ENCODE peak calls at places on chromosomes 3 and 15, in four cellular contexts. One of them, this sample, is unnamed.

GRCh38 chr3:159139326-159139725 is 337.5 kb downstream of the MFSD1 start:
- DNase-seq in mammary epithelial cell: no peak
- DNase-seq in CD8-positive, alpha-beta T cell: no peak
- DNase-seq in fibroblast of lung: no peak
- DNase-seq in this sample: no peak

GRCh38 chr3:34176723-34177122 is 378.3 kb downstream of the PDCD6IP start:
- DNase-seq in mammary epithelial cell: no peak
- DNase-seq in CD8-positive, alpha-beta T cell: no peak
- DNase-seq in fibroblast of lung: no peak
- DNase-seq in this sample: no peak

GRCh38 chr3:189534546-189534945 is 96.6 kb upstream of the TP63 start:
- DNase-seq in mammary epithelial cell: no peak
- DNase-seq in CD8-positive, alpha-beta T cell: no peak
- DNase-seq in fibroblast of lung: no peak
- DNase-seq in this sample: no peak

GRCh38 chr3:9866639-9867038 is 13.4 kb downstream of the CIDEC start:
- DNase-seq in mammary epithelial cell: no peak
- DNase-seq in CD8-positive, alpha-beta T cell: no peak
- DNase-seq in fibroblast of lung: no peak
- DNase-seq in this sample: no peak

GRCh38 chr3:150469031-150469930 is 61.2 kb downstream of the TSC22D2 start:
- DNase-seq in mammary epithelial cell: peak; percentile 98
- DNase-seq in CD8-positive, alpha-beta T cell: no peak
- DNase-seq in fibroblast of lung: peak; percentile 77
- DNase-seq in this sample: no peak

GRCh38 chr15:60412807-60413597 is 15.2 kb upstream of the ANXA2 start:
- DNase-seq in mammary epithelial cell: no peak
- DNase-seq in CD8-positive, alpha-beta T cell: no peak
- DNase-seq in fibroblast of lung: no peak
- DNase-seq in this sample: no peak

GRCh38 chr3:125110016-125110875 is 54.4 kb upstream of the HEG1 start:
- DNase-seq in mammary epithelial cell: peak; percentile 88
- DNase-seq in CD8-positive, alpha-beta T cell: no peak
- DNase-seq in fibroblast of lung: peak; percentile 98
- DNase-seq in this sample: peak; percentile 19

GRCh38 chr3:109973733-109974132 is 636.4 kb upstream of the DPPA4 start:
- DNase-seq in mammary epithelial cell: no peak
- DNase-seq in CD8-positive, alpha-beta T cell: no peak
- DNase-seq in fibroblast of lung: peak; percentile 8
- DNase-seq in this sample: no peak

GRCh38 chr15:39666671-39667070 is 85.8 kb downstream of the THBS1 start:
- DNase-seq in mammary epithelial cell: no peak
- DNase-seq in CD8-positive, alpha-beta T cell: no peak
- DNase-seq in fibroblast of lung: no peak
- DNase-seq in this sample: no peak

GRCh38 chr3:39180546-39181346 is 11.6 kb downstream of the XIRP1 start:
- DNase-seq in mammary epithelial cell: peak; percentile 86
- DNase-seq in CD8-positive, alpha-beta T cell: peak; percentile 91
- DNase-seq in fibroblast of lung: peak; percentile 80
- DNase-seq in this sample: peak; percentile 96

GRCh38 chr3:66490214-66490613 is 10.6 kb downstream of the LRIG1 start:
- DNase-seq in mammary epithelial cell: no peak
- DNase-seq in CD8-positive, alpha-beta T cell: no peak
- DNase-seq in fibroblast of lung: peak; percentile 91
- DNase-seq in this sample: peak; percentile 87

GRCh38 chr15:94584833-94585244 is 353.5 kb downstream of the MCTP2 start:
- DNase-seq in mammary epithelial cell: peak; percentile 33
- DNase-seq in CD8-positive, alpha-beta T cell: peak; percentile 59
- DNase-seq in fibroblast of lung: no peak
- DNase-seq in this sample: peak; percentile 66

GRCh38 chr3:65953881-65954733 is 84.6 kb downstream of the MAGI1 start:
- DNase-seq in mammary epithelial cell: no peak
- DNase-seq in CD8-positive, alpha-beta T cell: no peak
- DNase-seq in fibroblast of lung: peak; percentile 44
- DNase-seq in this sample: no peak

GRCh38 chr15:33810083-33810595 is 158.2 kb upstream of the CHRM5 start:
- DNase-seq in mammary epithelial cell: no peak
- DNase-seq in CD8-positive, alpha-beta T cell: no peak
- DNase-seq in fibroblast of lung: peak; percentile 11
- DNase-seq in this sample: no peak

GRCh38 chr3:21486381-21486935 is 264.6 kb downstream of the ZNF385D start:
- DNase-seq in mammary epithelial cell: no peak
- DNase-seq in CD8-positive, alpha-beta T cell: no peak
- DNase-seq in fibroblast of lung: peak; percentile 63
- DNase-seq in this sample: no peak

GRCh38 chr15:53936137-53936536 is 42.1 kb upstream of the UNC13C start:
- DNase-seq in mammary epithelial cell: no peak
- DNase-seq in CD8-positive, alpha-beta T cell: no peak
- DNase-seq in fibroblast of lung: no peak
- DNase-seq in this sample: no peak

GRCh38 chr15:63340878-63341277 is 40.8 kb downstream of the CA12 start:
- DNase-seq in mammary epithelial cell: no peak
- DNase-seq in CD8-positive, alpha-beta T cell: no peak
- DNase-seq in fibroblast of lung: no peak
- DNase-seq in this sample: no peak

GRCh38 chr15:61835476-61836106 is 224.7 kb downstream of the VPS13C start:
- DNase-seq in mammary epithelial cell: peak; percentile 33
- DNase-seq in CD8-positive, alpha-beta T cell: peak; percentile 65
- DNase-seq in fibroblast of lung: peak; percentile 63
- DNase-seq in this sample: peak; percentile 37

GRCh38 chr3:36945326-36945980 is 599 bp upstream of the TRANK1 start:
- DNase-seq in mammary epithelial cell: no peak
- DNase-seq in CD8-positive, alpha-beta T cell: no peak
- DNase-seq in fibroblast of lung: no peak
- DNase-seq in this sample: no peak

GRCh38 chr3:12185172-12185710 is 26.5 kb upstream of the TIMP4 start:
- DNase-seq in mammary epithelial cell: no peak
- DNase-seq in CD8-positive, alpha-beta T cell: no peak
- DNase-seq in fibroblast of lung: no peak
- DNase-seq in this sample: no peak

GRCh38 chr3:12186515-12187286 is 28.0 kb upstream of the TIMP4 start:
- DNase-seq in mammary epithelial cell: no peak
- DNase-seq in CD8-positive, alpha-beta T cell: no peak
- DNase-seq in fibroblast of lung: no peak
- DNase-seq in this sample: no peak

GRCh38 chr3:12182687-12183441 is 24.2 kb upstream of the TIMP4 start:
- DNase-seq in mammary epithelial cell: no peak
- DNase-seq in CD8-positive, alpha-beta T cell: no peak
- DNase-seq in fibroblast of lung: no peak
- DNase-seq in this sample: no peak

GRCh38 chr3:12186046-12186445 is 27.3 kb upstream of the TIMP4 start:
- DNase-seq in mammary epithelial cell: no peak
- DNase-seq in CD8-positive, alpha-beta T cell: no peak
- DNase-seq in fibroblast of lung: no peak
- DNase-seq in this sample: no peak

DNA sequence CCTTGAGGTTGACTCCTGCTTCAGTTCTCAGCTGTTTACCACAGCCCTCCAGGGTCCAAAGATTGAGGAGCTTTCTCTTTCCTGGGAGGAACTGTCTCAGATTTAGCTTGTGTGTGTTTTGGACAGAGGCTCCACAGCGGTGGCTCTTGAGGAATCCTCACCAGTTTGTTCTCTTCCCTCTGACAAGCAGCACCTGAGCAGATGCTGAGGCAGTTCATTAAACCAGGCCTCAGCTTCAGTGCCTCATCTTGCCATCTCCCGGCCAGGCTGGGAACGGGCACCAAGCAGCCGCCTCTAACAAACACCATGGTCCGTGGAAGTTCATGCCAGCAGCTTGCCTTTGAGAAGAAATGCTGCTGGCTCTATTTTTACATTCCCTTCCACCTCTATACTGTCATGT is 25.8 kb upstream of the TIMP4 start:
- DNase-seq in mammary epithelial cell: no peak
- DNase-seq in CD8-positive, alpha-beta T cell: no peak
- DNase-seq in fibroblast of lung: no peak
- DNase-seq in this sample: no peak
- H3K4me1 ChIP-seq in mammary epithelial cell: peaks cover 38% of the 10 kb centered on the region
- H3K4me1 ChIP-seq in CD8-positive, alpha-beta T cell: no peaks in the 10 kb centered on the region
- H3K4me1 ChIP-seq in fibroblast of lung: peaks cover 15% of the 10 kb centered on the region
- H3K4me1 ChIP-seq in this sample: no peaks in the 10 kb centered on the region

DNA sequence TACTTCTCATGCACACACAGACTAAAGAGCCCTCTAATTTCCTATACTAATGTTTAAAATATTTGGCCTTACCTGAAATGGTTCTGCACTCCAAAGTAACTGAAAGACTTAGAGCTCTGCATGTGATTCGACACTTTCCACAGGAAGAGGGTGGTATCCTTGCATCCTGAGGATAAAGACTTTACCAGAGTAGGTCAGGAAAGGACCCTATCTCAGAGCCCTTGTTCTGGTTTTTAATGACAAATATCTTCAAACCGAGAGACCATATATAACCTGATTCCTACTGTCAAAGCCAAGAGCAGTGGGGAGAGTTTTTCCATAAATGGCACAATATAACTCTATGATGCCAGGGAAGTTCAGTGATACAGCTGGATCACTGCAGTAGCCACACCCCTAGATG is at the start of gene GP5:
- DNase-seq in mammary epithelial cell: no peak
- DNase-seq in CD8-positive, alpha-beta T cell: no peak
- DNase-seq in fibroblast of lung: no peak
- DNase-seq in this sample: no peak
- H3K4me3 ChIP-seq in mammary epithelial cell: no peak within 1 kb of the TSS
- H3K4me3 ChIP-seq in CD8-positive, alpha-beta T cell: peak within 1 kb of the TSS; percentile 60
- H3K4me3 ChIP-seq in fibroblast of lung: peak within 1 kb of the TSS; percentile 22
- H3K4me3 ChIP-seq in this sample: peak within 1 kb of the TSS; percentile 67

GRCh38 chr3:43338295-43338694 is 52.0 kb downstream of the SNRK start:
- DNase-seq in mammary epithelial cell: peak; percentile 8
- DNase-seq in CD8-positive, alpha-beta T cell: no peak
- DNase-seq in fibroblast of lung: peak; percentile 33
- DNase-seq in this sample: no peak
- H3K4me1 ChIP-seq in mammary epithelial cell: no peaks in the 10 kb centered on the region
- H3K4me1 ChIP-seq in CD8-positive, alpha-beta T cell: peaks cover 17% of the 10 kb centered on the region
- H3K4me1 ChIP-seq in fibroblast of lung: no peaks in the 10 kb centered on the region
- H3K4me1 ChIP-seq in this sample: no peaks in the 10 kb centered on the region

DNA sequence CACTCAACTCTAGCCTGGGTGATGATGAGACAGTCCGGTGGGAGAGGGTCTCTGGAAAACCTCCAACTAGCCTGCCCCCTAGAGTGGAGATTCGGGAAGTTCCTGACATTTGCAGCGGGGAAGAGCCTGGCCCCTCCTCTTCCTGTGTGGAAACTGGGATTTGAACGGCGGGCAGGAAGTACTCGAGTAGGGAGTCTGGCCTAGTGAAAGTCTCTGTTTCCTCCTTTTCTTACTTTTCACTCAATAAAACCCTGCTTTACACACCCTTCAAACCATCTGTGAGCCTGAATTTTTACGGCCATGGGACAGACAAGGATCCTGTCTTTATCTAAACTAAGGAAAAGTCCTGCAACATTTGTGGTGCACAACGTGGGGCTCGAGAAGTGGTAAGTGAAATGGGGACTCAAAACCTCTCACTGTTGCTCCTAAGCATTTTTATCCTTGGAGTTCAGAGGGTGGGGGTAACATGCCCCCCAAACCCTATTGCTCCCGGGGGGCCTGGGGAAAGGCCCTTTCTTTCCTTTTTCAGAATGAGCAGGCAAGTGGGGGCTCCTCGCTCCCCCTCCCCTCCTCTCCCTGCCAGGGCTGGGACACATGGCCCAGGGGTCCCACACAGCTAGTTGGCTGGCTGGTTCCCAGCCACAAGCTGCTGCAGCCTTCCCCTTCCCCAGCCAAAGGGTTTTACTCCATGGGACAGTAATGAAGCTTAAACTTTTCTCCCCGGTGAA is 224.7 kb upstream of the GBE1 start:
- DNase-seq in mammary epithelial cell: no peak
- DNase-seq in CD8-positive, alpha-beta T cell: no peak
- DNase-seq in fibroblast of lung: no peak
- DNase-seq in this sample: no peak
- H3K4me3 ChIP-seq in mammary epithelial cell: no peak overlapping the region
- H3K4me3 ChIP-seq in CD8-positive, alpha-beta T cell: no peak overlapping the region
- H3K4me3 ChIP-seq in fibroblast of lung: no peak overlapping the region
- H3K4me3 ChIP-seq in this sample: no peak overlapping the region

GRCh38 chr3:139318431-139318816 is 25.4 kb upstream of the MRPS22 start:
- DNase-seq in mammary epithelial cell: peak; percentile 29
- DNase-seq in CD8-positive, alpha-beta T cell: no peak
- DNase-seq in fibroblast of lung: no peak
- DNase-seq in this sample: no peak

GRCh38 chr3:139322346-139322745 is 21.5 kb upstream of the MRPS22 start:
- DNase-seq in mammary epithelial cell: no peak
- DNase-seq in CD8-positive, alpha-beta T cell: no peak
- DNase-seq in fibroblast of lung: no peak
- DNase-seq in this sample: no peak

GRCh38 chr3:139318826-139319225 is 25.0 kb upstream of the MRPS22 start:
- DNase-seq in mammary epithelial cell: no peak
- DNase-seq in CD8-positive, alpha-beta T cell: no peak
- DNase-seq in fibroblast of lung: no peak
- DNase-seq in this sample: no peak

GRCh38 chr3:139319428-139320402 is 24.1 kb upstream of the MRPS22 start:
- DNase-seq in mammary epithelial cell: no peak
- DNase-seq in CD8-positive, alpha-beta T cell: no peak
- DNase-seq in fibroblast of lung: peak; percentile 18
- DNase-seq in this sample: no peak

DNA sequence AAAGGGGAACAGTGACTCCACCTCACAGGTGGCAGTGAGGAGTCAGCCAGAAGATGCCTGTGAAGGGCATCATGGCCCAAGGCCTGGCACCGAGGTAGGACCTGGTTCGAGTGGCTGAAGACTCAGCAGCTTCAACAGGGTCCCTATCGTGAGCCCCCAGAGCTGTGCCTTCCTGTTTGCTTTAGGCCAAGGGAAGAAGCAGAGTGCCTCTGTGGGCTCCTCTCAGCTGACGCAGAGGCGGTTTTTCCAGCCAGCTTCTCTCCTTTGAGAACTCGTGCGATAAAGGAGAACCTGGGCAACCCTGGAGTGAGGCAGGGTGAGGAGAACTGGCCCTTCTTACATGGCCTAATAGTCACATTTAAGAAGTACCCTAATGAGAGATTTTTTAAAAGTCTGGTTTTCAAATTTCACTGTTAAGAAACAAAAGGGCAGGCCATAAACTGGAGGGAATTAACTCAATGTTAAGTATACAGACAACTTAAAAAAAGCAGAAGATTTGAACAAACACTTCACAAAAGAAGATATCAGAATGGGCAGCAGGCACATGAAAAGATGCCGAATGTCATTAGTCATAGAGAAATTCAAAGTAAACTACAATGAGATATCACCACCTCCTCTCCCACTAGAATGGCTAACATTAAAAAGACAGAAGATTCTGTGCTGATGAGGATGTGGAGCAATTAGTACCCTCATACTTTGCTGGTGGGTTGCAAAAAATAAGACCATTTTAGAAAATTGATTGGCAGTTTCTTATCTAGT is 23.1 kb upstream of the MRPS22 start:
- DNase-seq in mammary epithelial cell: no peak
- DNase-seq in CD8-positive, alpha-beta T cell: no peak
- DNase-seq in fibroblast of lung: no peak
- DNase-seq in this sample: no peak
- H3K4me1 ChIP-seq in mammary epithelial cell: peaks cover 18% of the 10 kb centered on the region
- H3K4me1 ChIP-seq in CD8-positive, alpha-beta T cell: no peaks in the 10 kb centered on the region
- H3K4me1 ChIP-seq in fibroblast of lung: no peaks in the 10 kb centered on the region
- H3K4me1 ChIP-seq in this sample: no peaks in the 10 kb centered on the region

GRCh38 chr3:58246148-58247051 is 8.8 kb downstream of the ABHD6 start:
- DNase-seq in mammary epithelial cell: no peak
- DNase-seq in CD8-positive, alpha-beta T cell: no peak
- DNase-seq in fibroblast of lung: no peak
- DNase-seq in this sample: no peak
- H3K4me3 ChIP-seq in mammary epithelial cell: no peak overlapping the region
- H3K4me3 ChIP-seq in CD8-positive, alpha-beta T cell: no peak overlapping the region
- H3K4me3 ChIP-seq in fibroblast of lung: no peak overlapping the region
- H3K4me3 ChIP-seq in this sample: no peak overlapping the region

This sample was measured in CD4-positive, CD25-positive, alpha-beta regulatory T cell.